ENCODE peak calls at places on chromosome 3, in eight cellular contexts. One of them, this sample, is unnamed.
A peak's percentile ranks its signal among the peaks of the same experiment; 100 is the strongest.

GRCh38 chr3:23576379-23576959 is 229.3 kb upstream of the UBE2E1 start:
- ATAC-seq in PC-3: peak; percentile 64
- ATAC-seq in left lung: peak; percentile 47
- ATAC-seq in HepG2: no peak
- ATAC-seq in GM12878: no peak
- ATAC-seq in body of pancreas: no peak
- ATAC-seq in right cardiac atrium: no peak
- ATAC-seq in mucosa of descending colon: peak; percentile 76
- ATAC-seq in this sample: no peak

GRCh38 chr3:122993573-122993972 is 34.0 kb downstream of the SEMA5B start:
- ATAC-seq in PC-3: no peak
- ATAC-seq in left lung: no peak
- ATAC-seq in HepG2: no peak
- ATAC-seq in GM12878: no peak
- ATAC-seq in body of pancreas: no peak
- ATAC-seq in right cardiac atrium: peak; percentile 7
- ATAC-seq in mucosa of descending colon: no peak
- ATAC-seq in this sample: peak; percentile 13

GRCh38 chr3:168113848-168114247 is 18.1 kb upstream of the GOLIM4 start:
- ATAC-seq in PC-3: no peak
- ATAC-seq in left lung: no peak
- ATAC-seq in HepG2: no peak
- ATAC-seq in GM12878: peak; percentile 60
- ATAC-seq in body of pancreas: no peak
- ATAC-seq in right cardiac atrium: no peak
- ATAC-seq in mucosa of descending colon: no peak
- ATAC-seq in this sample: no peak

GRCh38 chr3:17638351-17638750 is 104.1 kb downstream of the TBC1D5 start:
- ATAC-seq in PC-3: no peak
- ATAC-seq in left lung: no peak
- ATAC-seq in HepG2: no peak
- ATAC-seq in GM12878: no peak
- ATAC-seq in body of pancreas: no peak
- ATAC-seq in right cardiac atrium: no peak
- ATAC-seq in mucosa of descending colon: no peak
- ATAC-seq in this sample: no peak

GRCh38 chr3:71031914-71032521 is 551.5 kb downstream of the FOXP1 start:
- ATAC-seq in PC-3: no peak
- ATAC-seq in left lung: peak; percentile 21
- ATAC-seq in HepG2: no peak
- ATAC-seq in GM12878: no peak
- ATAC-seq in body of pancreas: no peak
- ATAC-seq in right cardiac atrium: peak; percentile 79
- ATAC-seq in mucosa of descending colon: peak; percentile 10
- ATAC-seq in this sample: peak; percentile 50

GRCh38 chr3:138547342-138547975 is 46.6 kb downstream of the CEP70 start:
- ATAC-seq in PC-3: no peak
- ATAC-seq in left lung: no peak
- ATAC-seq in HepG2: no peak
- ATAC-seq in GM12878: no peak
- ATAC-seq in body of pancreas: no peak
- ATAC-seq in right cardiac atrium: no peak
- ATAC-seq in mucosa of descending colon: no peak
- ATAC-seq in this sample: no peak

GRCh38 chr3:130539005-130539404 is 22.0 kb downstream of the COL6A6 start:
- ATAC-seq in PC-3: peak; percentile 69
- ATAC-seq in left lung: peak; percentile 79
- ATAC-seq in HepG2: peak; percentile 89
- ATAC-seq in GM12878: peak; percentile 92
- ATAC-seq in body of pancreas: no peak
- ATAC-seq in right cardiac atrium: no peak
- ATAC-seq in mucosa of descending colon: no peak
- ATAC-seq in this sample: no peak

GRCh38 chr3:32951410-32951811 is at the start of gene CCR4:
- ATAC-seq in PC-3: no peak
- ATAC-seq in left lung: peak; percentile 5
- ATAC-seq in HepG2: no peak
- ATAC-seq in GM12878: peak; percentile 38
- ATAC-seq in body of pancreas: no peak
- ATAC-seq in right cardiac atrium: no peak
- ATAC-seq in mucosa of descending colon: peak; percentile 62
- ATAC-seq in this sample: no peak

GRCh38 chr3:46931631-46932441 is 44.7 kb downstream of the CCDC12 start:
- ATAC-seq in PC-3: peak; percentile 59
- ATAC-seq in left lung: peak; percentile 15
- ATAC-seq in HepG2: peak; percentile 61
- ATAC-seq in GM12878: peak; percentile 47
- ATAC-seq in body of pancreas: no peak
- ATAC-seq in right cardiac atrium: no peak
- ATAC-seq in mucosa of descending colon: peak; percentile 42
- ATAC-seq in this sample: peak; percentile 23

GRCh38 chr3:4856136-4856535 is 123.1 kb upstream of the BHLHE40 start:
- ATAC-seq in PC-3: no peak
- ATAC-seq in left lung: no peak
- ATAC-seq in HepG2: peak; percentile 61
- ATAC-seq in GM12878: peak; percentile 81
- ATAC-seq in body of pancreas: no peak
- ATAC-seq in right cardiac atrium: no peak
- ATAC-seq in mucosa of descending colon: no peak
- ATAC-seq in this sample: no peak

GRCh38 chr3:128188958-128189357 is 35.7 kb downstream of the EEFSEC start:
- ATAC-seq in PC-3: no peak
- ATAC-seq in left lung: no peak
- ATAC-seq in HepG2: no peak
- ATAC-seq in GM12878: no peak
- ATAC-seq in body of pancreas: no peak
- ATAC-seq in right cardiac atrium: no peak
- ATAC-seq in mucosa of descending colon: no peak
- ATAC-seq in this sample: no peak

GRCh38 chr3:177490626-177491025 is 293.3 kb upstream of the TBL1XR1 start:
- ATAC-seq in PC-3: no peak
- ATAC-seq in left lung: no peak
- ATAC-seq in HepG2: no peak
- ATAC-seq in GM12878: no peak
- ATAC-seq in body of pancreas: no peak
- ATAC-seq in right cardiac atrium: peak; percentile 30
- ATAC-seq in mucosa of descending colon: no peak
- ATAC-seq in this sample: no peak

GRCh38 chr3:71369733-71370391 is 213.7 kb downstream of the FOXP1 start:
- ATAC-seq in PC-3: no peak
- ATAC-seq in left lung: peak; percentile 60
- ATAC-seq in HepG2: no peak
- ATAC-seq in GM12878: no peak
- ATAC-seq in body of pancreas: peak; percentile 18
- ATAC-seq in right cardiac atrium: peak; percentile 78
- ATAC-seq in mucosa of descending colon: no peak
- ATAC-seq in this sample: peak; percentile 91

GRCh38 chr3:47565861-47566550 is 12.7 kb downstream of the CSPG5 start:
- ATAC-seq in PC-3: no peak
- ATAC-seq in left lung: no peak
- ATAC-seq in HepG2: peak; percentile 64
- ATAC-seq in GM12878: no peak
- ATAC-seq in body of pancreas: no peak
- ATAC-seq in right cardiac atrium: no peak
- ATAC-seq in mucosa of descending colon: no peak
- ATAC-seq in this sample: no peak

GRCh38 chr3:141804778-141805639 is 41.8 kb downstream of the GRK7 start:
- ATAC-seq in PC-3: no peak
- ATAC-seq in left lung: no peak
- ATAC-seq in HepG2: no peak
- ATAC-seq in GM12878: no peak
- ATAC-seq in body of pancreas: no peak
- ATAC-seq in right cardiac atrium: no peak
- ATAC-seq in mucosa of descending colon: no peak
- ATAC-seq in this sample: no peak

DNA sequence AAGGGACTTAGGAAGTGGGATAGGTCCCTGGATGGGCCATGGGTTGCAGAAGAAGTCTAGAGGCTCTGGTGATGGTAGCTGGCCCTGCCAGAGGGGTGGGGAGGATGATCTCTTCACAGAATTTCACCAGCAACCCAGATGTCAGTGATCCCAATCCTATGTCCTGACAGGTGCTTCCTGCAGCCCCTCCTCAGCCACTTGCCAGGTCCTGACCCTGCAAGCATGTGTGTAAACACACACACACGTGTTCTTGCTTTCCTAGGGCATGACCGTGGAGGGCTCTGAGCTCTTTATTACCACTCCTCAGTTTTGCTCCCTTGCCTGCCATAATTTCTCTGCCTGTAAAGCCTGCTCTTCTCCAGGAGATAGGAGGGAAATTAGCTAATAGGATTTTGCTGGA is 12.5 kb downstream of the TEX264 start:
- ATAC-seq in PC-3: no peak
- ATAC-seq in left lung: no peak
- ATAC-seq in HepG2: no peak
- ATAC-seq in GM12878: no peak
- ATAC-seq in body of pancreas: no peak
- ATAC-seq in right cardiac atrium: no peak
- ATAC-seq in mucosa of descending colon: no peak
- ATAC-seq in this sample: no peak
- H3K4me1 ChIP-seq in PC-3: peaks cover 35% of the 10 kb centered on the region
- H3K4me1 ChIP-seq in left lung: peaks cover 20% of the 10 kb centered on the region
- H3K4me1 ChIP-seq in HepG2: peaks cover 12% of the 10 kb centered on the region
- H3K4me1 ChIP-seq in GM12878: peaks cover 38% of the 10 kb centered on the region
- H3K4me1 ChIP-seq in body of pancreas: no peaks in the 10 kb centered on the region
- H3K4me1 ChIP-seq in right cardiac atrium: peaks cover 43% of the 10 kb centered on the region
- H3K4me1 ChIP-seq in mucosa of descending colon: peaks cover 20% of the 10 kb centered on the region
- H3K4me1 ChIP-seq in this sample: peaks cover 22% of the 10 kb centered on the region

DNA sequence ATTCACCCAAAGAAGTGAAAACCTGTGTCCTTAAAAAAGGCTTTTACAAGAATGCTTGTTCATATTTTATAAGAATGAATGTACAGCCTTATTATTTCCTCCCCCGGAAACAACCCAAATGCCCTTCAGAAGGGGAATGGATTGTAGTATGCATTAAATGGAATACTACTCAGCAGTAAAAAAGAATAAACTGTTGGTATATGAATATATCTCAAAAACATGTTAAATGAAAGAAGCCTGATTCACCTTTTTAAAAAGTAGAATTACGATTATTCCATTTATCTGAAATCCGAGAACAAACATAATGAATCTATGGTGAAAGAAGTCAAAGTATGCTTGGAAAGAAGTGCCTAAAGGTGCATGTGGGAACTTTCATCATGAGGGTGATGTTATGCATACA is 20.5 kb downstream of the STT3B start:
- ATAC-seq in PC-3: no peak
- ATAC-seq in left lung: no peak
- ATAC-seq in HepG2: no peak
- ATAC-seq in GM12878: no peak
- ATAC-seq in body of pancreas: no peak
- ATAC-seq in right cardiac atrium: no peak
- ATAC-seq in mucosa of descending colon: no peak
- ATAC-seq in this sample: no peak
- H3K9me3 ChIP-seq in PC-3: no peaks in the 10 kb centered on the region
- H3K9me3 ChIP-seq in left lung: no peaks in the 10 kb centered on the region
- H3K9me3 ChIP-seq in HepG2: no peaks in the 10 kb centered on the region
- H3K9me3 ChIP-seq in GM12878: peaks cover 5% of the 10 kb centered on the region
- H3K9me3 ChIP-seq in body of pancreas: no peaks in the 10 kb centered on the region
- H3K9me3 ChIP-seq in right cardiac atrium: no peaks in the 10 kb centered on the region
- H3K9me3 ChIP-seq in mucosa of descending colon: no peaks in the 10 kb centered on the region
- H3K9me3 ChIP-seq in this sample: no peaks in the 10 kb centered on the region

GRCh38 chr3:61875073-61875472 is 313.7 kb downstream of the PTPRG start:
- ATAC-seq in PC-3: no peak
- ATAC-seq in left lung: peak; percentile 80
- ATAC-seq in HepG2: no peak
- ATAC-seq in GM12878: peak; percentile 45
- ATAC-seq in body of pancreas: no peak
- ATAC-seq in right cardiac atrium: no peak
- ATAC-seq in mucosa of descending colon: no peak
- ATAC-seq in this sample: no peak
- H3K4me1 ChIP-seq in PC-3: no peaks in the 10 kb centered on the region
- H3K4me1 ChIP-seq in left lung: peaks cover 20% of the 10 kb centered on the region
- H3K4me1 ChIP-seq in HepG2: peaks cover 13% of the 10 kb centered on the region
- H3K4me1 ChIP-seq in GM12878: no peaks in the 10 kb centered on the region
- H3K4me1 ChIP-seq in body of pancreas: peaks cover 12% of the 10 kb centered on the region
- H3K4me1 ChIP-seq in right cardiac atrium: peaks cover 11% of the 10 kb centered on the region
- H3K4me1 ChIP-seq in mucosa of descending colon: peaks cover 12% of the 10 kb centered on the region
- H3K4me1 ChIP-seq in this sample: peaks cover 64% of the 10 kb centered on the region

GRCh38 chr3:125332504-125332903 is 42.6 kb downstream of the ZNF148 start:
- ATAC-seq in PC-3: no peak
- ATAC-seq in left lung: no peak
- ATAC-seq in HepG2: no peak
- ATAC-seq in GM12878: no peak
- ATAC-seq in body of pancreas: no peak
- ATAC-seq in right cardiac atrium: no peak
- ATAC-seq in mucosa of descending colon: peak; percentile 51
- ATAC-seq in this sample: no peak

GRCh38 chr3:125340121-125340520 is 35.0 kb downstream of the ZNF148 start:
- ATAC-seq in PC-3: no peak
- ATAC-seq in left lung: no peak
- ATAC-seq in HepG2: no peak
- ATAC-seq in GM12878: no peak
- ATAC-seq in body of pancreas: no peak
- ATAC-seq in right cardiac atrium: no peak
- ATAC-seq in mucosa of descending colon: no peak
- ATAC-seq in this sample: no peak

GRCh38 chr3:125337506-125337905 is 37.6 kb downstream of the ZNF148 start:
- ATAC-seq in PC-3: no peak
- ATAC-seq in left lung: no peak
- ATAC-seq in HepG2: no peak
- ATAC-seq in GM12878: no peak
- ATAC-seq in body of pancreas: no peak
- ATAC-seq in right cardiac atrium: no peak
- ATAC-seq in mucosa of descending colon: no peak
- ATAC-seq in this sample: no peak

GRCh38 chr3:125331243-125331642 is 43.9 kb downstream of the ZNF148 start:
- ATAC-seq in PC-3: no peak
- ATAC-seq in left lung: no peak
- ATAC-seq in HepG2: no peak
- ATAC-seq in GM12878: no peak
- ATAC-seq in body of pancreas: no peak
- ATAC-seq in right cardiac atrium: no peak
- ATAC-seq in mucosa of descending colon: no peak
- ATAC-seq in this sample: no peak

DNA sequence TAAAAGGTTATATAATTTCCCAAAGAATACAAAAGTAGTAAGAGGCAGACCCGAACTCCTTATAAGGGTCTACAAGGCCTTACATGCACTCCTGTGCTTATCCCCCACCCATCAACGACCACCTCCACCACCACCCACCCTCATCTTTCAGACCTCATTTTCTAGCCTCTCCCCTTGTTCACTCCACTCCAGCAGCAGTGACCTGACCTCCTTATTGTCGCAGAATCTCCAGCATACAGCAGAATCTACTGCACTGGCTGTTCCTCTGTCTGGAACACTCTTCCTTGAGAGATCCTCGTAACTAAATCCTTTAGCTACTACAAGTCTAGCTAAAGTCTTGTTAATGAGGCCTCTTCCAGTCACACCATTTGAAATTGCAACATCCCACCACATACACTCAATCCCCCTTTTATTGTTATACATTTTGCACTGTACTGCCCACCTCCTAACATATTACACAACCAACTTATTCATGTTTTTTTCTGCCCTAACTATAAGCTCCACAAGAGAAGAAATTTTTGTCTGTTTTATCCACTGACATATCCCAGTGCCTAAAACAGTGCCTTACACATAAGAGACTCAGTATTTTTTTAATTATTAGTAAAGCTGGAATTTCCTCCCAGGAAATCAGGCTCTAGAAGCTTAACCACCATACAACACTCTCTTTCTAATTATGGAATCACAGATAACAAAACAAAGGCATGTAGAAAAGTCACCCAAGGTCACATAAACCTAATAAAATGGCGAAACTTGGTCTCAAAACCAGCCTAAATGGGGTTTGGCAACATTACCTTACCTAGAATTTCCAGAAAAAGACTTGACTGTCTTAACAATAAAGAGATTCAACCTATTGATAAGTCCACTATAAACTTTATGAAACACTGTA is 40.2 kb downstream of the ZNF148 start:
- ATAC-seq in PC-3: no peak
- ATAC-seq in left lung: no peak
- ATAC-seq in HepG2: no peak
- ATAC-seq in GM12878: no peak
- ATAC-seq in body of pancreas: peak; percentile 18
- ATAC-seq in right cardiac atrium: no peak
- ATAC-seq in mucosa of descending colon: no peak
- ATAC-seq in this sample: no peak
- H3K9me3 ChIP-seq in PC-3: no peaks in the 10 kb centered on the region
- H3K9me3 ChIP-seq in left lung: peaks cover 7% of the 10 kb centered on the region
- H3K9me3 ChIP-seq in HepG2: no peaks in the 10 kb centered on the region
- H3K9me3 ChIP-seq in GM12878: peaks cover 5% of the 10 kb centered on the region
- H3K9me3 ChIP-seq in body of pancreas: no peaks in the 10 kb centered on the region
- H3K9me3 ChIP-seq in right cardiac atrium: no peaks in the 10 kb centered on the region
- H3K9me3 ChIP-seq in mucosa of descending colon: no peaks in the 10 kb centered on the region
- H3K9me3 ChIP-seq in this sample: no peaks in the 10 kb centered on the region

This sample was measured in gastroesophageal sphincter.